ENCODE peak calls at places on chromosomes 3 and 15, in seven cellular contexts. N is suprapubic skin, B is GM23338, S is Panc1, W is esophagus muscularis mucosa, H is GM12878, Z is stomach. C is an unnamed sample.
A peak's percentile ranks its signal among the peaks of the same experiment; 100 is the strongest.

GRCh38 chr3:128478576-128479506 is 12.2 kb upstream of the DNAJB8 start:
- DNase-seq in S (no peak), N (no peak), H (no peak), W (no peak), Z (no peak), B (no peak), C (no peak)

GRCh38 chr3:190326361-190326760 is 4.1 kb upstream of the CLDN1 start:
- DNase-seq in H (no peak), N (no peak), B (no peak), S (no peak), W (no peak), Z (no peak), C (no peak)

GRCh38 chr3:88005066-88005465 is 53.7 kb downstream of the CGGBP1 start:
- DNase-seq in B (peak; percentile 56), Z (no peak), H (no peak), N (no peak), W (no peak), S (no peak), C (no peak)

GRCh38 chr3:41701196-41701698 is 260.7 kb downstream of the ULK4 start:
- DNase-seq in W (no peak), B (no peak), N (no peak), Z (no peak), S (no peak), H (no peak), C (no peak)

GRCh38 chr3:41265011-41265545 is 65.8 kb downstream of the CTNNB1 start:
- DNase-seq in S (no peak), W (no peak), Z (no peak), H (no peak), B (no peak), N (no peak), C (no peak)

GRCh38 chr3:79361748-79362378 is 405.9 kb downstream of the ROBO1 start:
- DNase-seq in H (no peak), S (peak; percentile 10), N (no peak), B (peak; percentile 69), W (no peak), Z (no peak), C (no peak)

GRCh38 chr15:70474682-70475438 is 288.5 kb downstream of the UACA start:
- DNase-seq in B (no peak), Z (peak; percentile 93), W (no peak), N (no peak), H (no peak), S (peak; percentile 85), C (no peak)

GRCh38 chr15:61057376-61057775 is 171.7 kb downstream of the RORA start:
- DNase-seq in B (no peak), N (no peak), S (no peak), H (no peak), W (peak; percentile 31), Z (no peak), C (no peak)

GRCh38 chr15:97652041-97652440 is 308.5 kb upstream of the ARRDC4 start:
- DNase-seq in H (no peak), S (no peak), B (no peak), Z (no peak), N (no peak), W (no peak), C (no peak)

GRCh38 chr3:160941885-160942494 is 163.2 kb downstream of the B3GALNT1 start:
- DNase-seq in Z (peak; percentile 78), N (peak; percentile 78), B (peak; percentile 78), S (peak; percentile 78), W (peak; percentile 94), H (peak; percentile 41), C (no peak)

GRCh38 chr3:5195605-5196004 is 8.1 kb downstream of the EDEM1 start:
- DNase-seq in H (no peak), S (no peak), N (no peak), Z (no peak), W (no peak), B (no peak), C (no peak)

GRCh38 chr3:131526801-131527347 is 24.1 kb upstream of the MRPL3 start:
- DNase-seq in H (no peak), S (no peak), W (no peak), N (no peak), Z (peak; percentile 26), B (peak; percentile 91), C (peak; percentile 77)

GRCh38 chr3:165642761-165643432 is 194.3 kb downstream of the BCHE start:
- DNase-seq in S (peak; percentile 91), W (peak; percentile 92), N (peak; percentile 67), Z (no peak), B (no peak), H (no peak), C (no peak)

GRCh38 chr15:39159833-39160232 is 421.0 kb upstream of the THBS1 start:
- DNase-seq in S (no peak), W (no peak), H (no peak), N (no peak), B (no peak), Z (no peak), C (no peak)

GRCh38 chr15:63970723-63971426 is 75.4 kb downstream of the DAPK2 start:
- DNase-seq in B (no peak), H (peak; percentile 85), S (no peak), Z (no peak), W (no peak), N (no peak), C (no peak)

GRCh38 chr3:40616420-40616819 is 91.7 kb downstream of the ZNF621 start:
- DNase-seq in S (no peak), W (peak; percentile 60), N (no peak), H (no peak), B (peak; percentile 43), Z (no peak), C (no peak)

GRCh38 chr15:62618432-62618831 is 424.1 kb upstream of the TPM1 start:
- DNase-seq in N (no peak), W (no peak), S (no peak), H (no peak), B (no peak), Z (no peak), C (no peak)

GRCh38 chr3:150252462-150252861 is 155.6 kb upstream of the TSC22D2 start:
- DNase-seq in Z (no peak), N (no peak), S (no peak), W (no peak), B (no peak), H (no peak), C (no peak)

GRCh38 chr3:158152186-158152585 is 42.3 kb downstream of the RSRC1 start:
- DNase-seq in W (no peak), N (no peak), S (peak; percentile 32), Z (no peak), H (no peak), B (no peak), C (no peak)

GRCh38 chr3:189941679-189942078 is 179.0 kb downstream of the P3H2 start:
- DNase-seq in S (no peak), H (no peak), Z (peak; percentile 37), W (no peak), B (no peak), N (no peak), C (no peak)

GRCh38 chr3:39148116-39149058 is 5.0 kb downstream of the CSRNP1 start:
- DNase-seq in H (no peak), W (no peak), Z (no peak), S (no peak), N (no peak), B (no peak), C (no peak)

GRCh38 chr3:129622418-129622872 is 16.0 kb upstream of the PLXND1 start:
- DNase-seq in Z (no peak), N (peak; percentile 55), W (no peak), S (no peak), B (no peak), H (no peak), C (no peak)

GRCh38 chr3:49461443-49462171 is 8.5 kb upstream of the DAG1 start:
- DNase-seq in B (peak; percentile 88), W (no peak), Z (no peak), H (no peak), S (no peak), N (no peak), C (no peak)

GRCh38 chr15:100596792-100597191 is 5.2 kb downstream of the LINS1 start:
- DNase-seq in S (no peak), B (no peak), N (no peak), W (no peak), Z (peak; percentile 26), H (peak; percentile 74), C (peak; percentile 80)

GRCh38 chr3:170207717-170208116 is 14.5 kb upstream of the PRKCI start:
- DNase-seq in H (no peak), N (no peak), B (no peak), W (no peak), S (no peak), Z (no peak), C (no peak)

GRCh38 chr3:160956785-160957184 is 148.4 kb downstream of the B3GALNT1 start:
- DNase-seq in H (no peak), S (no peak), W (no peak), B (peak; percentile 45), Z (no peak), N (no peak), C (no peak)

GRCh38 chr3:186839874-186840641 is 2.5 kb upstream of the ADIPOQ start:
- DNase-seq in S (no peak), H (no peak), Z (no peak), B (no peak), W (no peak), N (no peak), C (no peak)

GRCh38 chr3:194100856-194101390 is 35.0 kb upstream of the HES1 start:
- DNase-seq in Z (no peak), H (peak; percentile 79), B (no peak), W (no peak), N (no peak), S (no peak), C (no peak)
- H3K4me3 ChIP-seq in Z (no peak overlapping the region), H (no peak overlapping the region), B (no peak overlapping the region), W (no peak overlapping the region), N (no peak overlapping the region), S (no peak overlapping the region), C (no peak overlapping the region)

DNA sequence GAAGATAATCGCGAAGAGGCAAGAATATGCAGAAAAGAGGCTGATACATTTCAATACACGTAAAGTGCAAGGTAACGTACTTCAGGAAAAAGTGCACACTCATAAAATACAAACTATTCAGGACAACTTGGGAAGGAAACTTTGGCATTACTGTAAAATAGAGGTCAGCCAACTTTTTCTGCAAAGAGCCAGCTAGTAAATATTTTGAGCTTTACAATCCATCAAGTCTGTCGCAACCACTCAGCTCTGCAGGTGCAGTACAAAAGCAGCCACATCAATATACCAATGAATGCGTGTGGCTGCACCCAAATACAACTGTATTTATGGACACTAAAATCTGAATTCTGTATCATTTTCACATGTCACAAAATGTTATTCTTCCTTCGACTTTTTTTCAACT is 51.6 kb upstream of the THUMPD3 start:
- DNase-seq in S (no peak), B (no peak), W (no peak), N (no peak), H (no peak), Z (no peak), C (no peak)
- TF ChIP-seq POLR2AphosphoS5 in S (no peak), B (no peak), W (no peak), N (no peak), H (no peak), Z (no peak), C (no peak)

DNA sequence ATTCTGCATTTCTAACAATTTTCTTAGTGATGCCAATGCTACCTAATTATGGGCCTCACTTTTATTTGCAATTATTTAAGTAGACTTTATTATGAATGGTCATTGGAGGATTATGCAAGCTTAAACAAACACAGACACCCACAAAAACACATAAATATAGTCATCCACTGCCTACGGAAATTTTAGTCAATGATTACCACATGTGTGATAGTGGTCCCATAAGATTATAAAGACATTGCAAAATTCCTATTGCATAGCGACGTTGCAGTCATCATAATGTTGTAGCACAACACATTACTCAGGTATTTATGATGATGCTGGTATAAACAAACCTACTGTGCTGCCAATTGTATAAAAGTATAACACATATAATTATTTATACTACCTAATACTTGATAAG is 247.8 kb upstream of the ALCAM start:
- DNase-seq in W (no peak), H (no peak), S (no peak), N (no peak), Z (no peak), B (no peak), C (no peak)
- H3K4me3 ChIP-seq in W (no peak overlapping the region), H (no peak overlapping the region), S (no peak overlapping the region), N (no peak overlapping the region), Z (no peak overlapping the region), B (no peak overlapping the region), C (no peak overlapping the region)

GRCh38 chr15:90228960-90229359 is 4.8 kb downstream of the CIB1 start:
- DNase-seq in B (no peak), S (no peak), H (no peak), N (no peak), W (no peak), Z (no peak), C (no peak)
- TF ChIP-seq POLR2AphosphoS5 in B (no peak), S (peak; percentile 87), H (peak; percentile 26), N (no peak), W (no peak), Z (no peak), C (no peak)